ENCODE peak calls at places on chromosomes 7 and 10, in eight cellular contexts. W is adrenal gland, H is AG04450, Z is kidney epithelial cell, U is fibroblast of mammary gland, Q is keratinocyte, D is lung, M is IMR-90. V is an unnamed sample.

GRCh38 chr10:47295411-47295810 is 4.6 kb upstream of the GDF10 start:
- DNase-seq in W (no peak), H (no peak), Z (no peak), U (no peak), Q (no peak), D (no peak), M (no peak), V (no peak)

GRCh38 chr7:64312826-64313225 is 935 bp upstream of the ZNF736 start:
- DNase-seq in W (no peak), H (no peak), Z (no peak), U (no peak), Q (no peak), D (no peak), M (no peak), V (peak; percentile 59)

GRCh38 chr7:31335889-31336201 is 4.7 kb downstream of the NEUROD6 start:
- DNase-seq in W (no peak), H (no peak), Z (no peak), U (no peak), Q (no peak), D (no peak), M (no peak), V (no peak)

GRCh38 chr10:51808187-51808586 is 108.8 kb upstream of the CSTF2T start:
- DNase-seq in W (no peak), H (no peak), Z (no peak), U (no peak), Q (no peak), D (no peak), M (no peak), V (no peak)

GRCh38 chr10:33506838-33507661 is 172.6 kb upstream of the NRP1 start:
- DNase-seq in W (no peak), H (no peak), Z (no peak), U (peak; percentile 70), Q (no peak), D (no peak), M (peak; percentile 13), V (peak; percentile 90)

GRCh38 chr10:76356557-76356956 is 925.1 kb downstream of the LRMDA start:
- DNase-seq in W (no peak), H (no peak), Z (no peak), U (peak; percentile 45), Q (no peak), D (no peak), M (peak; percentile 18), V (no peak)

GRCh38 chr10:81575007-81575406 is 300.0 kb upstream of the NRG3 start:
- DNase-seq in W (no peak), H (no peak), Z (no peak), U (no peak), Q (no peak), D (no peak), M (no peak), V (peak; percentile 24)

GRCh38 chr10:36779238-36779846 is 346.1 kb upstream of the ANKRD30A start:
- DNase-seq in W (peak; percentile 42), H (peak; percentile 64), Z (peak; percentile 9), U (peak; percentile 76), Q (peak; percentile 19), D (no peak), M (peak; percentile 81), V (peak; percentile 75)

GRCh38 chr7:2431260-2431867 is 28.0 kb downstream of the CHST12 start:
- DNase-seq in W (no peak), H (no peak), Z (no peak), U (no peak), Q (no peak), D (no peak), M (no peak), V (no peak)

GRCh38 chr7:131581241-131582157 is 25.1 kb upstream of the PODXL start:
- DNase-seq in W (peak; percentile 42), H (no peak), Z (no peak), U (no peak), Q (no peak), D (peak; percentile 30), M (no peak), V (no peak)

GRCh38 chr10:112510384-112510783 is 63.4 kb downstream of the VTI1A start:
- DNase-seq in W (no peak), H (no peak), Z (no peak), U (no peak), Q (no peak), D (no peak), M (no peak), V (no peak)

GRCh38 chr10:97629289-97629688 is 4.0 kb downstream of the MORN4 start:
- DNase-seq in W (no peak), H (no peak), Z (peak; percentile 54), U (no peak), Q (no peak), D (no peak), M (no peak), V (no peak)

GRCh38 chr7:66321283-66321682 is 116.1 kb downstream of the TPST1 start:
- DNase-seq in W (no peak), H (no peak), Z (no peak), U (no peak), Q (no peak), D (no peak), M (no peak), V (peak; percentile 36)

GRCh38 chr7:53520841-53521240 is 485.4 kb downstream of the POM121L12 start:
- DNase-seq in W (no peak), H (no peak), Z (no peak), U (no peak), Q (no peak), D (no peak), M (no peak), V (no peak)

GRCh38 chr7:41501016-41501415 is 201.9 kb downstream of the INHBA start:
- DNase-seq in W (no peak), H (no peak), Z (no peak), U (peak; percentile 46), Q (no peak), D (no peak), M (no peak), V (no peak)

GRCh38 chr10:104424719-104425118 is 71.1 kb downstream of the CFAP58 start:
- DNase-seq in W (no peak), H (no peak), Z (no peak), U (peak; percentile 51), Q (peak; percentile 93), D (no peak), M (peak; percentile 1), V (peak; percentile 95)

DNA sequence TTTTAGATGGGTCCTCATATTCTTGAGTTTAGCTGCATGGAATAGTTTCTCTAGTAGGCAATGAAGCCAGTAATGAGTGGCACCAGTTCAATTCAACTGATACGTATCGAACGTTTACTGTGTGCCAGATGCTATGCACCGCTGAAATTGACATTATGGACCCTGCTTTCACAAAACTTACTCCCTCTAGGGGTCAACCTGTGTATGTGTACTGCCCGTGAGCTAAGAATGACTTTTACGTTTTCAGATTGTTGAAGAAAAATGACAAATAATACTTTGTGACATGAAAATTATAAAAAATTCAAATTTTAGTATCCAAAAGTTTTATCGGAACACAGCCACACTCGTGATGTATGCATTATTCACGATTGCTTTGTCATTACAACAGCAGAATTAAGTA is 95.5 kb downstream of the ZMYND11 start:
- DNase-seq in W (no peak), H (no peak), Z (no peak), U (peak; percentile 15), Q (no peak), D (no peak), M (no peak), V (no peak)
- TF ChIP-seq CTCF in W (no peak), H (peak; percentile 49), Z (peak; percentile 19), U (peak; percentile 48), Q (peak; percentile 24), D (no peak), M (peak; percentile 36), V (peak; percentile 43)

DNA sequence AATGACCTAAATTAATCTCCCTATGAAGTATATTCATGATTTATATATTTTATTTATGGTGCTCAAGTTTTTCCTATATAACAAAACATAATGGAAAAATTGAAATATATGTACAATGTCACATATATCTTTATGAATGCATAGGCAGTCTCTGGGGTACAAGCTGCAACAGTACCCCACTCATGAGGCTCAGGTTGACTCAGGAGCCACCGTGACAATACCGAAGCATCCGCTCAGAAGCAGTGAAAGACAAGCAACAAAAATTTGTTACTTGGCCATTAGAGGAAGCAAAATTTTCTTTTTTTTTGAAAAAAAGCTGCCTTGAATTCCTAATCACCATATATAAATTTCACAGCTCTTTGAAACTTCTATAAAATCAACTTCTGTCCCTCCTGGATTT is 2.9 kb downstream of the NAMPT start:
- DNase-seq in W (no peak), H (no peak), Z (no peak), U (no peak), Q (no peak), D (no peak), M (no peak), V (no peak)
- H3K4me3 ChIP-seq in W (no peak overlapping the region), H (no peak overlapping the region), Z (no peak overlapping the region), U (no peak overlapping the region), Q (peak overlapping the region; percentile 26), D (peak overlapping the region; percentile 44), M (no peak overlapping the region), V (peak overlapping the region; percentile 93)

GRCh38 chr7:63093481-63093880 is 905.2 kb upstream of the ZNF722 start:
- DNase-seq in W (no peak), H (no peak), Z (no peak), U (no peak), Q (no peak), D (no peak), M (no peak), V (no peak)
- TF ChIP-seq CTCF in W (no peak), H (no peak), Z (no peak), U (no peak), Q (no peak), D (no peak), M (no peak), V (no peak)

DNA sequence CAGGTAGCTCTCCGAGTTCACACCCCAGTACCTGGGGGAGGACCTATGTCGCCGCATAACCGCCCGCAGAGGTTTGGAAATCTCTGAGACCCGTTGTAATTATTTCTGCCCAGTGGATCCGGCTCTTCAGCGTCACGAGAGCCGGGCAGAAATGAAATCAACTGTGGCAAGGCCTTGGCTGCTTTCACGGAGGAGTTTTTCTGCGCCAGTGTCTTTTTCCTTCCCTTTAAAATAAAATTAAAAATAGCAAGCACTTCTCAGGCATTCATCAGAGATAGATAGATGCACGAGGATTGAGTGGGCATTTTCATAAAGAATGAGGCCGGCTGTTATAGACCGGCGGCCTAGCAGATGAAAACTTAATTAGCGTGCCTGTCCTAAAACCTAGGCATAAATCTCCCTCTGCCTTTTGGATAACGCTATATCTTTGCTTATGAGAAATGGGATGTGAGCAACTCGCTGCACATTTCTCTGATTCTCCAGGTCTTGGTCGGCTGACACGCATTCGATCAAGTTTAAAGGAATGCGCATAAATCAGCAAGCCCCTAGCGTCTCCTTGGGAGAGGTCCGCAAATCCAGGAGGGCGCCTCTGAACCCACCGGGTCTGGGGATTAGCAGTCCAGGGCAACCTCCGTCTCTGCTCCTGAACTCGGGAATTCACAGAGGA is 6.4 kb downstream of the HOXA13 start:
- DNase-seq in W (peak; percentile 12), H (no peak), Z (no peak), U (no peak), Q (no peak), D (no peak), M (no peak), V (no peak)
- H3K4me3 ChIP-seq in W (no peak overlapping the region), H (no peak overlapping the region), Z (no peak overlapping the region), U (no peak overlapping the region), Q (no peak overlapping the region), D (no peak overlapping the region), M (no peak overlapping the region), V (no peak overlapping the region)